ENCODE peak calls at places on chromosomes 4 and X, in four cellular contexts. E is A549, L is K562, I is HepG2. C is an unnamed sample.

GRCh38 chrX:25052798-25053534 is 37.2 kb upstream of the ARX start:
- DNase-seq in E (peak; percentile 2), L (no peak), I (no peak), C (no peak)

GRCh38 chrX:118350715-118351114 is 4.8 kb downstream of the WDR44 start:
- DNase-seq in E (no peak), L (no peak), I (no peak), C (no peak)

GRCh38 chr4:55663145-55663544 is 27.0 kb upstream of the NMU start:
- DNase-seq in E (no peak), L (no peak), I (no peak), C (no peak)

GRCh38 chr4:32268949-32269348 is 1548.8 kb downstream of the PCDH7 start:
- DNase-seq in E (peak; percentile 0), L (no peak), I (no peak), C (no peak)

GRCh38 chrX:129759576-129760061 is 20.1 kb upstream of the SASH3 start:
- DNase-seq in E (peak; percentile 9), L (peak; percentile 38), I (no peak), C (no peak)

GRCh38 chrX:40773809-40774208 is 38.5 kb upstream of the MED14 start:
- DNase-seq in E (peak; percentile 7), L (no peak), I (no peak), C (no peak)

GRCh38 chr4:41360911-41361830 is 104.4 kb downstream of the UCHL1 start:
- DNase-seq in E (peak; percentile 43), L (no peak), I (no peak), C (no peak)

GRCh38 chr4:168994961-168995360 is 15.1 kb downstream of the CBR4 start:
- DNase-seq in E (no peak), L (no peak), I (no peak), C (no peak)

GRCh38 chrX:135984220-135984619 is 1.0 kb upstream of the SLC9A6 start:
- DNase-seq in E (no peak), L (no peak), I (no peak), C (no peak)

GRCh38 chr4:176277162-176277904 is 8.3 kb upstream of the ASB5 start:
- DNase-seq in E (peak; percentile 56), L (peak; percentile 65), I (peak; percentile 39), C (peak; percentile 17)

GRCh38 chr4:38131371-38132139 is 171.4 kb downstream of the PTTG2 start:
- DNase-seq in E (no peak), L (no peak), I (no peak), C (peak; percentile 43)

GRCh38 chr4:108033348-108033747 is 43.7 kb downstream of the HADH start:
- DNase-seq in E (no peak), L (no peak), I (no peak), C (no peak)

GRCh38 chr4:125323547-125324100 is 8.9 kb downstream of the FAT4 start:
- DNase-seq in E (peak; percentile 9), L (no peak), I (no peak), C (no peak)

GRCh38 chr4:137213372-137214173 is 318.7 kb downstream of the PCDH18 start:
- DNase-seq in E (no peak), L (no peak), I (no peak), C (no peak)

GRCh38 chrX:117376460-117376859 is 740.1 kb downstream of the KLHL13 start:
- DNase-seq in E (peak; percentile 41), L (no peak), I (peak; percentile 2), C (no peak)

GRCh38 chr4:108120789-108121188 is 47.9 kb downstream of the LEF1 start:
- DNase-seq in E (no peak), L (no peak), I (no peak), C (no peak)

GRCh38 chr4:168618577-168619265 is 121.9 kb downstream of the PALLD start:
- DNase-seq in E (peak; percentile 52), L (no peak), I (no peak), C (no peak)

GRCh38 chr4:169583563-169583962 is 28.8 kb downstream of the NEK1 start:
- DNase-seq in E (no peak), L (no peak), I (no peak), C (no peak)

GRCh38 chr4:125105561-125105960 is 209.2 kb upstream of the FAT4 start:
- DNase-seq in E (no peak), L (no peak), I (no peak), C (no peak)

GRCh38 chr4:107799634-107800033 is 25.1 kb upstream of the SGMS2 start:
- DNase-seq in E (no peak), L (no peak), I (no peak), C (no peak)

GRCh38 chr4:186936496-186937375 is 213.1 kb upstream of the FAT1 start:
- DNase-seq in E (peak; percentile 87), L (no peak), I (peak; percentile 95), C (no peak)

GRCh38 chr4:127870688-127871087 is 10.0 kb upstream of the PLK4 start:
- DNase-seq in E (peak; percentile 6), L (peak; percentile 44), I (no peak), C (no peak)

GRCh38 chrX:13087322-13088154 is 43.1 kb upstream of the FAM9C start:
- DNase-seq in E (peak; percentile 39), L (no peak), I (no peak), C (no peak)

GRCh38 chr4:157739237-157739636 is 433.6 kb downstream of the GASK1B start:
- DNase-seq in E (no peak), L (no peak), I (no peak), C (no peak)

GRCh38 chr4:133969202-133969873 is 232.3 kb downstream of the PABPC4L start:
- DNase-seq in E (peak; percentile 1), L (peak; percentile 2), I (no peak), C (no peak)

GRCh38 chrX:10755477-10756334 is 135.3 kb upstream of the MID1 start:
- DNase-seq in E (peak; percentile 45), L (no peak), I (no peak), C (peak; percentile 36)

GRCh38 chrX:148049441-148049840 is 68.3 kb downstream of the FMR1NB start:
- DNase-seq in E (peak; percentile 24), L (peak; percentile 16), I (peak; percentile 22), C (no peak)

GRCh38 chr4:137312257-137312656 is 220.0 kb downstream of the PCDH18 start:
- DNase-seq in E (no peak), L (no peak), I (no peak), C (no peak)

GRCh38 chr4:87330761-87331160 is 8.1 kb upstream of the HSD17B13 start:
- DNase-seq in E (no peak), L (no peak), I (no peak), C (no peak)

GRCh38 chr4:28600958-28601357 is 1740.3 kb downstream of the STIM2 start:
- DNase-seq in E (no peak), L (no peak), I (no peak), C (no peak)

GRCh38 chr4:109127866-109128265 is 174.6 kb downstream of the COL25A1 start:
- DNase-seq in E (no peak), L (no peak), I (no peak), C (no peak)

GRCh38 chr4:38179690-38180299 is 219.6 kb downstream of the PTTG2 start:
- DNase-seq in E (peak; percentile 55), L (peak; percentile 60), I (peak; percentile 65), C (peak; percentile 41)

GRCh38 chrX:139890991-139891700 is 41.7 kb downstream of the ATP11C start:
- DNase-seq in E (peak; percentile 18), L (peak; percentile 45), I (no peak), C (no peak)

GRCh38 chr4:94221930-94222329 is 14.3 kb downstream of the SMARCAD1 start:
- DNase-seq in E (no peak), L (no peak), I (no peak), C (no peak)

GRCh38 chr4:183412836-183413561 is 31.4 kb upstream of the CDKN2AIP start:
- DNase-seq in E (no peak), L (no peak), I (no peak), C (no peak)

GRCh38 chrX:40877869-40878268 is 142.5 kb upstream of the MED14 start:
- DNase-seq in E (peak; percentile 37), L (no peak), I (peak; percentile 8), C (no peak)

GRCh38 chr4:25991296-25991695 is 77.3 kb downstream of the SMIM20 start:
- DNase-seq in E (no peak), L (no peak), I (no peak), C (no peak)

GRCh38 chr4:7631288-7631633 is 196.5 kb upstream of the PSAPL1 start:
- DNase-seq in E (no peak), L (no peak), I (no peak), C (no peak)
- H3K27ac ChIP-seq in E (peak overlapping the region; percentile 68), L (no peak overlapping the region), I (no peak overlapping the region), C (no peak overlapping the region)

DNA sequence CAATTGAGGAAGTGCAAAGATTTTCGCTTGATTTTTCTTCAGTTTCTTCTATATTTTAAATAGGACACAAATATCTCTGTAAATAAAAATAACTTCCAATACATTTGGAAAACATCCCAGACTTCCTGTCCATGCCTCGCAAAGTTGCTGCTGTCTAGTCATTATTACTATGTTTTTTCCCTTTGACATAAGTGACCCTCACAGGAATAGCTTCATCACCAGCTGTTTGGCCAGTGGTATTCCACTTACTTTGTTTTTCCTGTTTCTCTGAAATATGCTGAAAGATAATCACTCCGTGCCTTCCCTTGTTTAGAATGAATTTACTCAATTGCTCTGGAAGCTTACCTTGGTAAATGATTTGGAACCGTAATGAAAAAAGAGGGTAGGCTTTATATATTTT is 65.4 kb downstream of the CDKL5 start:
- DNase-seq in E (no peak), L (no peak), I (no peak), C (no peak)
- TF ChIP-seq RNF2 in E (no peak), L (no peak), I (no peak), C (no peak)

GRCh38 chr4:35247047-35247446 is 997.3 kb downstream of the ARAP2 start:
- DNase-seq in E (no peak), L (no peak), I (no peak), C (no peak)
- H3K27ac ChIP-seq in E (no peak overlapping the region), L (no peak overlapping the region), I (no peak overlapping the region), C (no peak overlapping the region)

GRCh38 chr4:42655248-42655647 is 1.7 kb downstream of the ATP8A1 start:
- DNase-seq in E (no peak), L (no peak), I (no peak), C (no peak)

GRCh38 chr4:42656986-42657792 is at the start of gene ATP8A1:
- DNase-seq in E (peak; percentile 75), L (peak; percentile 97), I (peak; percentile 66), C (peak; percentile 70)

GRCh38 chr4:42654606-42655005 is 2.3 kb downstream of the ATP8A1 start:
- DNase-seq in E (no peak), L (peak; percentile 8), I (peak; percentile 6), C (no peak)

GRCh38 chr4:42655921-42656735 is 777 bp downstream of the ATP8A1 start:
- DNase-seq in E (no peak), L (no peak), I (peak; percentile 1), C (peak; percentile 69)

GRCh38 chr4:42656736-42656985 is 244 bp downstream of the ATP8A1 start:
- DNase-seq in E (no peak), L (no peak), I (no peak), C (no peak)
- TF ChIP-seq RNF2 in E (no peak), L (no peak), I (no peak), C (no peak)

GRCh38 chrX:37353646-37354045 is 4.5 kb downstream of the PRRG1 start:
- DNase-seq in E (no peak), L (no peak), I (no peak), C (no peak)
- H3K27ac ChIP-seq in E (no peak overlapping the region), L (no peak overlapping the region), I (no peak overlapping the region), C (no peak overlapping the region)